ENCODE peak calls at places on chromosomes 2 and 18, in eight cellular contexts. F, U, H, E, A, Z, X and R are unnamed samples.

GRCh38 chr2:179020156-179020750 is 29.7 kb downstream of the CCDC141 start:
- DNase-seq in F (peak), H (no peak), U (peak), X (no peak), A (peak), E (no peak), Z (no peak), R (peak)

GRCh38 chr2:57076856-57077255 is 893.1 kb downstream of the CCDC85A start:
- DNase-seq in A (no peak), H (no peak), X (no peak), Z (no peak), F (no peak), E (peak), U (no peak), R (no peak)

GRCh38 chr18:28794459-28795245 is 617.7 kb upstream of the CDH2 start:
- DNase-seq in F (no peak), Z (no peak), A (peak), H (peak), X (no peak), U (no peak), E (peak), R (no peak)

GRCh38 chr2:188399159-188399558 is 107.5 kb downstream of the GULP1 start:
- DNase-seq in Z (no peak), X (no peak), U (no peak), E (peak), H (peak), A (peak), F (no peak), R (no peak)

GRCh38 chr2:70851704-70852103 is 16.1 kb upstream of the CD207 start:
- DNase-seq in H (no peak), X (no peak), F (no peak), U (peak), A (peak), E (no peak), Z (no peak), R (no peak)

GRCh38 chr2:205245652-205246051 is 436.6 kb upstream of the NRP2 start:
- DNase-seq in E (peak), H (peak), X (no peak), U (no peak), F (no peak), Z (no peak), A (peak), R (no peak)

GRCh38 chr18:46321954-46322353 is 217.8 kb downstream of the HAUS1 start:
- DNase-seq in F (peak), E (peak), U (no peak), A (no peak), X (no peak), H (no peak), Z (no peak), R (no peak)

GRCh38 chr2:207330912-207331311 is 165.2 kb upstream of the KLF7 start:
- DNase-seq in E (peak), Z (no peak), X (peak), H (peak), F (no peak), A (peak), U (peak), R (no peak)

GRCh38 chr2:209208211-209208610 is 215.6 kb upstream of the MAP2 start:
- DNase-seq in X (no peak), F (peak), Z (no peak), E (peak), A (no peak), H (no peak), U (peak), R (no peak)

GRCh38 chr2:222024934-222025890 is 273.6 kb downstream of the PAX3 start:
- DNase-seq in H (peak), Z (no peak), X (no peak), A (peak), F (no peak), U (peak), E (peak), R (no peak)

GRCh38 chr2:144268036-144268678 is 251.8 kb downstream of the ZEB2 start:
- DNase-seq in F (peak), Z (no peak), H (no peak), U (peak), X (no peak), A (no peak), E (no peak), R (no peak)

GRCh38 chr2:176211110-176211509 is 22.6 kb downstream of the HOXD1 start:
- DNase-seq in E (no peak), U (no peak), A (no peak), H (no peak), X (no peak), F (no peak), Z (no peak), R (no peak)

GRCh38 chr2:16291226-16291625 is 350.9 kb downstream of the MYCN start:
- DNase-seq in E (no peak), F (no peak), Z (no peak), H (no peak), U (no peak), A (no peak), X (no peak), R (no peak)
- TF ChIP-seq CTCF in E (no peak), F (no peak), Z (no peak), H (no peak), U (no peak), A (no peak), X (no peak), R (no peak)

GRCh38 chr18:52694804-52695203 is 354.8 kb downstream of the DCC start:
- DNase-seq in E (peak), Z (no peak), H (no peak), X (no peak), U (peak), A (peak), F (no peak), R (no peak)
- TF ChIP-seq CTCF in E (peak), Z (no peak), H (peak), X (no peak), U (peak), A (peak), F (peak), R (no peak)

GRCh38 chr2:135782231-135782630 is 40.6 kb downstream of the UBXN4 start:
- DNase-seq in H (no peak), U (no peak), Z (no peak), A (no peak), F (no peak), X (no peak), E (no peak), R (no peak)

GRCh38 chr2:135790423-135790822 is 46.6 kb downstream of the LCT start:
- DNase-seq in E (no peak), U (no peak), Z (no peak), F (no peak), X (no peak), H (no peak), A (no peak), R (no peak)

GRCh38 chr2:135783416-135783815 is 41.8 kb downstream of the UBXN4 start:
- DNase-seq in X (no peak), A (no peak), H (no peak), U (no peak), Z (no peak), E (no peak), F (no peak), R (no peak)

GRCh38 chr2:135785032-135785431 is 43.4 kb downstream of the UBXN4 start:
- DNase-seq in U (peak), E (no peak), X (no peak), F (no peak), Z (no peak), A (peak), H (no peak), R (no peak)
- TF ChIP-seq CTCF in U (no peak), E (peak), X (no peak), F (no peak), Z (no peak), A (peak), H (peak), R (no peak)

DNA sequence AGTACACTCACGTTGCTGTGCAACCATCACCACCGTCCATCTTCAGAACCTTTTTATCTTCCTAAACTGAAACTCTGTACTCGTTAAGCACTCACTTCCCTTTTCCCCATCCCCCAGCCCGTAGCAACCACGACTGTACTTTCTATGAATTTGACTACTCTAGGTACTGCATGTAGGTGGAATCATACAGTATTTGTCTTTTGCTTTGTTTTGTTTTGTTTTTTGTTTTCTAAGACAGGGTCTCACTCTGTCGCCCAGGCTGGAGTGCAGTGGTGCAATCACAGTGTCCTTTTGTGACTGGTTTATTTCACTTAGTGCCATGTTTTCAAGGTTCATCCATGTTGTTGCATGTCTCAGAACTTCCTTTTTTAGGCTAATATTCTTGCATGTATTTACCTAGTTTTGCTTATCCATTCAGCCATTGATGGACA is 7.0 kb upstream of the TYMS start:
- DNase-seq in H (no peak), A (no peak), E (no peak), F (no peak), Z (no peak), X (no peak), U (peak), R (no peak)
- TF ChIP-seq CTCF in H (no peak), A (no peak), E (no peak), F (no peak), Z (no peak), X (no peak), U (no peak), R (no peak)

GRCh38 chr2:134899204-134899603 is 19.4 kb upstream of the CCNT2 start:
- DNase-seq in X (no peak), U (no peak), H (no peak), A (no peak), E (no peak), F (no peak), Z (no peak), R (no peak)

GRCh38 chr2:134900151-134900550 is 18.5 kb upstream of the CCNT2 start:
- DNase-seq in H (peak), Z (no peak), A (no peak), E (peak), F (no peak), X (no peak), U (no peak), R (no peak)

GRCh38 chr2:134892282-134893054 is 26.2 kb upstream of the CCNT2 start:
- DNase-seq in H (no peak), U (no peak), Z (no peak), E (no peak), A (no peak), X (no peak), F (no peak), R (no peak)

GRCh38 chr2:134897932-134898331 is 20.7 kb upstream of the CCNT2 start:
- DNase-seq in F (no peak), X (no peak), E (no peak), A (peak), U (peak), Z (no peak), H (no peak), R (no peak)
- TF ChIP-seq CTCF in F (peak), X (no peak), E (peak), A (peak), U (no peak), Z (no peak), H (peak), R (no peak)

DNA sequence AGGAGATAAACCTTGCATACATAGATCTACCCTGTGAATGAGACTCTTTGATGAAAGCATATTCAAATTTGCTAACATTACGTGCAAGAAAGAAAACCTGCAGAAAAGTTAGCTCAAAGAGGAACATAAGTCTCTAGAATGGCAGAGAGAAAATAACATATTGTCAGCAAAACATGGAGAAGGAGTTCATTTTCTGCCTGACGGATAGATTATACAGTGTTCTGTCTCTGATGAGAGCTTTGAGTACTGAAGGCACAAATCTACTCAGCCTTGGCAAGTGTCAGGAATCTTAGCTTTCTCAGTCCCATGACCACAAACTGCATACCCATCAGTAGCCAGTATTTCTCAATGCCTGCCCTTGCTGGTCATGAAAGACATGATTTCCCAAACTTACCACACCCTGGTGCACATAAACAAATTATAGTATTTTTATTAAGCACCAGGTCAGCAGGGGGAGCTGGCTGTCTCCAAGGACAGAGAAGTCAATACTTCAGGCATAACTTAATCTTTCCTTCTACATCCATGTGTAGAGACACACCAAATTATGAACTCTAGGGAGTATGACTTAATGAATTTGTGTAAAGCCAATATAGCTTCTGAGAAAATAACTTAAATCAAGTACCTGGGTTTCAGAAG is 401.2 kb upstream of the SOX11 start:
- DNase-seq in E (no peak), F (no peak), X (no peak), U (peak), A (no peak), H (no peak), Z (no peak), R (no peak)
- TF ChIP-seq CTCF in E (peak), F (no peak), X (no peak), U (no peak), A (no peak), H (no peak), Z (no peak), R (no peak)